ENCODE peak calls at places on chromosomes 5 and 9, in nine cellular contexts. O is mucosa of gallbladder; J is amniotic stem cell; Y is activated CD8-positive, alpha-beta memory T cell treated with anti-CD3 and anti-CD28 coated beads for 1 hour; Q is sigmoid colon; A is T-helper 9 cell; G is thyroid gland; U is stimulated activated CD8-positive, alpha-beta memory T cell treated with anti-CD3 and anti-CD28 coated beads, Interleukin-4, amount 100 ng/mL, for 1 hour; D is EH. R is an unnamed sample.

GRCh38 chr9:37917801-37918664 is 14.1 kb upstream of the SLC25A51 start:
- DNase-seq in O (no peak), U (no peak), Y (no peak), J (no peak), G (no peak), A (no peak), D (no peak), Q (peak; percentile 60), R (no peak)

GRCh38 chr9:110183208-110184145 is 24.5 kb downstream of the C9orf152 start:
- DNase-seq in G (peak; percentile 74), A (peak; percentile 5), O (peak; percentile 81), J (peak; percentile 59), Q (peak; percentile 87), Y (peak; percentile 8), D (peak; percentile 73), U (peak; percentile 11), R (peak; percentile 81)

GRCh38 chr9:71665247-71665646 is 103.1 kb downstream of the CEMIP2 start:
- DNase-seq in D (no peak), O (no peak), Y (no peak), G (no peak), Q (no peak), U (no peak), A (no peak), J (no peak), R (no peak)

GRCh38 chr5:73117088-73117755 is 3.2 kb upstream of the TMEM171 start:
- DNase-seq in O (no peak), A (no peak), Q (no peak), D (no peak), G (no peak), U (no peak), J (no peak), Y (no peak), R (no peak)

GRCh38 chr5:33272288-33272687 is 168.5 kb upstream of the TARS1 start:
- DNase-seq in Y (no peak), A (no peak), Q (no peak), O (no peak), J (peak; percentile 78), D (peak; percentile 94), G (no peak), U (no peak), R (no peak)

GRCh38 chr9:72092820-72093219 is 32.4 kb upstream of the C9orf57 start:
- DNase-seq in A (no peak), Y (no peak), O (no peak), U (no peak), J (no peak), G (no peak), D (no peak), Q (no peak), R (no peak)

GRCh38 chr9:93136011-93136440 is 2.0 kb upstream of the NINJ1 start:
- DNase-seq in A (no peak), Y (no peak), D (no peak), U (no peak), J (no peak), G (peak; percentile 33), Q (peak; percentile 68), O (no peak), R (no peak)

GRCh38 chr5:14374100-14374499 is 207.5 kb upstream of the OTULINL start:
- DNase-seq in Q (no peak), J (no peak), O (no peak), D (no peak), U (no peak), A (no peak), G (peak; percentile 56), Y (no peak), R (no peak)

GRCh38 chr9:33795281-33795680 is at the start of gene PRSS3:
- DNase-seq in G (no peak), Y (no peak), U (no peak), O (no peak), D (no peak), Q (no peak), A (no peak), J (no peak), R (no peak)

GRCh38 chr9:124551472-124552339 is 44.5 kb upstream of the NR5A1 start:
- DNase-seq in G (peak; percentile 58), U (no peak), D (peak; percentile 75), Q (no peak), O (peak; percentile 19), A (no peak), Y (no peak), J (no peak), R (peak; percentile 42)

GRCh38 chr5:92309336-92309991 is 926.3 kb upstream of the ARRDC3 start:
- DNase-seq in D (peak; percentile 50), Q (no peak), O (no peak), G (no peak), A (no peak), Y (no peak), J (peak; percentile 28), U (no peak), R (no peak)

GRCh38 chr9:131273791-131274673 is 2.3 kb downstream of the FAM78A start:
- DNase-seq in J (no peak), Q (no peak), G (no peak), O (no peak), Y (no peak), U (no peak), A (no peak), D (no peak), R (no peak)

GRCh38 chr5:142743677-142744441 is 26.3 kb upstream of the ARHGAP26 start:
- DNase-seq in G (no peak), O (no peak), A (no peak), Y (no peak), D (peak; percentile 59), Q (no peak), U (no peak), J (no peak), R (no peak)

GRCh38 chr5:151739939-151740335 is 18.5 kb downstream of the ATOX1 start:
- DNase-seq in Q (no peak), U (no peak), A (no peak), G (no peak), J (peak; percentile 72), D (peak; percentile 99), Y (no peak), O (no peak), R (no peak)

GRCh38 chr5:73405691-73406090 is 42.9 kb downstream of the FOXD1 start:
- DNase-seq in J (no peak), A (no peak), Y (no peak), Q (no peak), D (peak; percentile 53), G (no peak), O (no peak), U (no peak), R (no peak)

GRCh38 chr5:43039468-43040286 is 442 bp downstream of the ANXA2R start:
- DNase-seq in O (peak; percentile 58), A (peak; percentile 63), U (no peak), J (peak; percentile 53), Q (peak; percentile 86), Y (no peak), D (peak; percentile 75), G (no peak), R (peak; percentile 68)

GRCh38 chr9:33024966-33025571 is at the start of gene DNAJA1:
- DNase-seq in G (peak; percentile 93), A (peak; percentile 93), D (peak; percentile 94), O (peak; percentile 95), U (peak; percentile 94), Y (peak; percentile 94), J (peak; percentile 82), Q (peak; percentile 97), R (peak; percentile 95)

GRCh38 chr9:131621551-131622321 is 76.4 kb downstream of the PRRT1B start:
- DNase-seq in Q (no peak), G (no peak), U (no peak), O (no peak), Y (no peak), D (no peak), A (no peak), J (no peak), R (peak; percentile 49)

GRCh38 chr5:39107350-39107749 is 33.2 kb upstream of the RICTOR start:
- DNase-seq in D (no peak), J (no peak), O (no peak), Q (no peak), G (no peak), U (no peak), A (no peak), Y (no peak), R (no peak)

GRCh38 chr9:11326231-11326630 is 713.4 kb upstream of the PTPRD start:
- DNase-seq in J (no peak), Q (no peak), O (no peak), D (no peak), Y (no peak), A (no peak), U (no peak), G (no peak), R (no peak)

GRCh38 chr9:77820293-77820954 is 172.3 kb upstream of the GNA14 start:
- DNase-seq in O (no peak), A (no peak), J (no peak), G (no peak), U (no peak), D (peak; percentile 87), Y (no peak), Q (no peak), R (no peak)

GRCh38 chr5:141001854-141002666 is 35.8 kb downstream of the PCDHAC2 start:
- DNase-seq in J (no peak), O (peak; percentile 16), D (no peak), Y (no peak), Q (no peak), A (no peak), G (peak; percentile 54), U (no peak), R (peak; percentile 8)

GRCh38 chr9:127679506-127679905 is 27.3 kb upstream of the CFAP157 start:
- DNase-seq in J (no peak), O (no peak), G (no peak), D (no peak), A (no peak), U (no peak), Y (no peak), Q (no peak), R (no peak)

GRCh38 chr5:119302916-119303897 is 52.6 kb upstream of the TNFAIP8 start:
- DNase-seq in A (no peak), J (peak; percentile 78), Y (no peak), Q (no peak), U (no peak), O (peak; percentile 58), D (peak; percentile 99), G (no peak), R (no peak)

GRCh38 chr5:78930742-78931141 is 54.4 kb downstream of the ARSB start:
- DNase-seq in A (no peak), U (no peak), G (no peak), Q (no peak), J (no peak), D (no peak), Y (no peak), O (no peak), R (no peak)

GRCh38 chr5:135834639-135835529 is at the start of gene SLC25A48:
- DNase-seq in U (no peak), G (peak; percentile 67), J (no peak), D (peak; percentile 34), O (peak; percentile 57), A (no peak), Y (no peak), Q (no peak), R (peak; percentile 76)

GRCh38 chr5:27038476-27038875 is at the start of gene CDH9:
- DNase-seq in D (no peak), O (no peak), U (no peak), Y (no peak), A (no peak), Q (no peak), G (no peak), J (no peak), R (no peak)